ENCODE peak calls at places on chromosomes 7 and 10, in five cellular contexts. C is astrocyte of the spinal cord, L is activated T-cell treated with anti-CD3 and anti-CD28 coated beads for 1 hour, R is PC-3, J is Calu3. V is an unnamed sample.

GRCh38 chr7:102024005-102024768 is 206.8 kb downstream of the CUX1 start:
- DNase-seq in J (no peak), C (no peak), L (no peak), R (no peak), V (peak; percentile 10)

GRCh38 chr10:4051011-4051407 is 266.0 kb upstream of the KLF6 start:
- DNase-seq in C (peak; percentile 25), L (no peak), R (no peak), J (no peak), V (no peak)

GRCh38 chr7:101846800-101847538 is 29.5 kb downstream of the CUX1 start:
- DNase-seq in J (no peak), R (no peak), C (no peak), L (no peak), V (no peak)

GRCh38 chr7:155009570-155010157 is 6.7 kb upstream of the PAXIP1 start:
- DNase-seq in C (no peak), R (peak; percentile 31), J (peak; percentile 44), L (no peak), V (peak; percentile 18)

GRCh38 chr7:95004618-95005282 is 97.4 kb downstream of the PPP1R9A start:
- DNase-seq in L (no peak), C (peak; percentile 3), R (no peak), J (no peak), V (no peak)

GRCh38 chr10:51896849-51897248 is 197.5 kb upstream of the CSTF2T start:
- DNase-seq in J (no peak), L (no peak), C (peak; percentile 9), R (no peak), V (no peak)

GRCh38 chr10:81733547-81733946 is 141.4 kb upstream of the NRG3 start:
- DNase-seq in C (no peak), J (no peak), R (no peak), L (no peak), V (no peak)

GRCh38 chr10:86658261-86658741 is 4.0 kb downstream of the OPN4 start:
- DNase-seq in C (no peak), L (no peak), J (no peak), R (no peak), V (no peak)

GRCh38 chr10:130169136-130169888 is 33.1 kb downstream of the GLRX3 start:
- DNase-seq in C (peak; percentile 72), J (no peak), R (no peak), L (no peak), V (no peak)

GRCh38 chr10:46031648-46032532 is 1.5 kb upstream of the NCOA4 start:
- DNase-seq in L (no peak), J (no peak), C (no peak), R (no peak), V (peak; percentile 95)

GRCh38 chr7:32357535-32358277 is 132.5 kb downstream of the LSM5 start:
- DNase-seq in L (no peak), C (no peak), R (peak; percentile 30), J (no peak), V (no peak)

GRCh38 chr10:17725703-17726102 is 26.3 kb upstream of the TMEM236 start:
- DNase-seq in R (no peak), C (no peak), L (no peak), J (no peak), V (no peak)

GRCh38 chr7:151631149-151631967 is 111.7 kb upstream of the RHEB start:
- DNase-seq in R (peak; percentile 42), C (no peak), J (no peak), L (no peak), V (no peak)

V was measured in HepG2.